ENCODE peak calls at places on chromosomes 16 and 17, in six cellular contexts. C, W, M, Z, H and R are unnamed samples.

GRCh38 chr17:41486809-41487530 is 2.7 kb downstream of the KRT36 start:
- DNase-seq in W (peak; percentile 72), M (no peak), C (no peak), Z (no peak), H (no peak), R (no peak)

GRCh38 chr17:68255731-68256538 is 8.1 kb downstream of the AMZ2 start:
- DNase-seq in M (no peak), C (no peak), H (no peak), W (no peak), Z (no peak), R (no peak)

GRCh38 chr17:19260958-19261357 is 23.8 kb downstream of the EPN2 start:
- DNase-seq in Z (no peak), W (peak; percentile 27), M (peak; percentile 66), C (no peak), H (no peak), R (no peak)

GRCh38 chr16:86306046-86306644 is 204.2 kb upstream of the FOXF1 start:
- DNase-seq in C (peak; percentile 88), Z (no peak), W (no peak), M (no peak), H (no peak), R (no peak)

GRCh38 chr16:56203052-56203451 is 11.8 kb downstream of the GNAO1 start:
- DNase-seq in M (no peak), H (peak; percentile 18), C (peak; percentile 6), Z (no peak), W (peak; percentile 84), R (no peak)

GRCh38 chr16:66045626-66046025 is 320.9 kb upstream of the CDH5 start:
- DNase-seq in H (no peak), Z (no peak), M (no peak), W (no peak), C (peak; percentile 45), R (no peak)

GRCh38 chr16:86882586-86883280 is 304.4 kb downstream of the FOXL1 start:
- DNase-seq in M (peak; percentile 65), W (no peak), C (peak; percentile 88), Z (no peak), H (peak; percentile 52), R (no peak)

GRCh38 chr16:81810894-81811538 is 31.9 kb downstream of the PLCG2 start:
- DNase-seq in W (no peak), C (no peak), M (no peak), Z (no peak), H (no peak), R (no peak)

GRCh38 chr16:71966932-71967331 is 33.3 kb downstream of the PKD1L3 start:
- DNase-seq in Z (no peak), W (no peak), M (no peak), H (no peak), C (no peak), R (no peak)

GRCh38 chr17:48262982-48263586 is 155.5 kb downstream of the SNX11 start:
- DNase-seq in M (peak; percentile 52), W (no peak), H (no peak), C (peak; percentile 17), Z (no peak), R (no peak)

GRCh38 chr16:57977418-57978069 is 6.6 kb upstream of the CNGB1 start:
- DNase-seq in Z (no peak), H (no peak), M (no peak), W (no peak), C (no peak), R (no peak)

GRCh38 chr16:59385953-59386352 is 651.8 kb upstream of the GOT2 start:
- DNase-seq in Z (no peak), W (peak; percentile 2), C (peak; percentile 62), M (peak; percentile 2), H (no peak), R (no peak)

GRCh38 chr16:55965099-55965498 is 89.9 kb upstream of the CES5A start:
- DNase-seq in M (no peak), C (no peak), W (no peak), Z (no peak), H (no peak), R (no peak)

GRCh38 chr16:48370234-48370633 is 15.0 kb downstream of the SIAH1 start:
- DNase-seq in Z (no peak), H (no peak), C (no peak), M (no peak), W (no peak), R (no peak)

GRCh38 chr16:70444249-70445063 is 5.6 kb upstream of the ST3GAL2 start:
- DNase-seq in C (no peak), Z (no peak), W (no peak), H (no peak), M (no peak), R (no peak)

GRCh38 chr17:44379887-44380286 is 9.6 kb downstream of the ITGA2B start:
- DNase-seq in Z (no peak), H (no peak), C (no peak), M (no peak), W (no peak), R (no peak)

GRCh38 chr16:83727018-83727417 is 80.8 kb upstream of the HSBP1 start:
- DNase-seq in C (peak; percentile 57), M (no peak), W (no peak), Z (no peak), H (no peak), R (no peak)

GRCh38 chr16:86994651-86995171 is 322.5 kb downstream of the C16orf95 start:
- DNase-seq in H (no peak), C (peak; percentile 97), W (no peak), M (peak; percentile 58), Z (no peak), R (no peak)

GRCh38 chr16:85228970-85229430 is 116.7 kb upstream of the CIBAR2 start:
- DNase-seq in W (no peak), M (no peak), H (no peak), Z (no peak), C (no peak), R (no peak)

GRCh38 chr17:31549525-31550388 is 158.3 kb downstream of the RAB11FIP4 start:
- DNase-seq in H (peak; percentile 93), W (peak; percentile 95), M (peak; percentile 83), C (peak; percentile 92), Z (peak; percentile 62), R (peak; percentile 93)
- H3K27ac ChIP-seq in H (peak overlapping the region; percentile 94), W (peak overlapping the region; percentile 40), M (peak overlapping the region; percentile 20), C (peak overlapping the region; percentile 84), Z (peak overlapping the region; percentile 95), R (peak overlapping the region; percentile 84)

GRCh38 chr17:77281904-77282367 is 141.2 kb downstream of the SEC14L1 start:
- DNase-seq in H (no peak), W (peak; percentile 52), C (no peak), M (peak; percentile 70), Z (no peak), R (no peak)

GRCh38 chr17:77281024-77281903 is 140.5 kb downstream of the SEC14L1 start:
- DNase-seq in M (peak; percentile 80), Z (no peak), W (peak; percentile 72), C (peak; percentile 29), H (peak; percentile 39), R (peak; percentile 44)

GRCh38 chr17:77280304-77280910 is 139.6 kb downstream of the SEC14L1 start:
- DNase-seq in Z (no peak), C (peak; percentile 84), W (peak; percentile 37), M (peak; percentile 96), H (no peak), R (no peak)

GRCh38 chr17:77282524-77283515 is 142.1 kb downstream of the SEC14L1 start:
- DNase-seq in M (peak; percentile 72), W (peak; percentile 40), H (no peak), C (peak; percentile 43), Z (no peak), R (no peak)

DNA sequence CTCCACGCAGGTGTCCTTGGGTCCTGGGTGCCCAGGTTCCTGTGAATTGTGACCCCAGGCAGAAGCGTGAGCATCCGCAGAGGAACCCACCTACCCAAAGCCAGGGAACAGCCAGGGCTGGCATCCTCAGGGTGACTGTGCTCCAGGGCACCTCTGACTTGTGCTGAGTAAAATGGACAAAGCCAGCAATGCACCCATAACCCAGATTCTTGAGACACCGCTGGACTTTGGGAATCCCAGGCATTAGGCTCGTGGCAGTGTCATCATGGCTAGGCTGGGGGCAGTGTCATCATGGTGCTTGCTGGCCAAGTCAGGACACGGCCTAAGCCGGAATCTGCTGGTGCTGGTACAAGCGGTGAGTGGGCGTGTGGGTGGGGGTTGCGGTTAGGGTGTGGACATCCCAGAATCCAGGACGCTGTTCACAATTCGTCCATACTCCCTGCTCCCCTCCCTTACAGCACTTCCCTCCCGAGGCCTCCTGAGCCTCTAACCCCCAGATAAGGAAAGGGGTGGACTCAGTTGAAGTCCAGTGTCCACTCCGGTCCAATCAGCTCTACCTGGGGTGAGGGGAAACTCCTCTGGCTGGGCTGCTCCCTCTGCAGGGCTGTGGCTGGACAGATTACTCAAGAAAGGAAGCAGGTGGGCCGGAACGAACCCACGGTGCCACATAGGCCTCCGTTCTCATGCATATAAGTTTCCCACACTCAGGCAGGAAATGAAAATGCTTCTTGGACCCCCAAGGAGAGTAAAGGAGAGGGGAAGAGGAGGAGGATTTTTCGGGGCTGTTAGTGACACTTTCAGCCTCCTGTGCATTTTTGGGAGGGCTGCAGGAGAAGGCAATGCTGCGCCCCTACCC is 138.9 kb downstream of the SEC14L1 start:
- DNase-seq in M (peak; percentile 73), H (no peak), C (peak; percentile 23), Z (no peak), W (no peak), R (no peak)
- H3K27ac ChIP-seq in M (peak overlapping the region; percentile 91), H (no peak overlapping the region), C (no peak overlapping the region), Z (peak overlapping the region; percentile 89), W (no peak overlapping the region), R (no peak overlapping the region)

GRCh38 chr16:73056911-73057310 is 9.0 kb upstream of the ZFHX3 start:
- DNase-seq in C (no peak), H (no peak), W (no peak), Z (no peak), M (peak; percentile 26), R (no peak)
- H3K27ac ChIP-seq in C (peak overlapping the region; percentile 92), H (peak overlapping the region; percentile 95), W (no peak overlapping the region), Z (peak overlapping the region; percentile 96), M (peak overlapping the region; percentile 96), R (peak overlapping the region; percentile 93)

GRCh38 chr17:82250868-82251500 is 22.1 kb downstream of the SLC16A3 start:
- DNase-seq in H (no peak), Z (no peak), W (no peak), M (no peak), C (no peak), R (peak; percentile 18)
- H3K27ac ChIP-seq in H (no peak overlapping the region), Z (peak overlapping the region; percentile 3), W (no peak overlapping the region), M (no peak overlapping the region), C (no peak overlapping the region), R (no peak overlapping the region)